ENCODE peak calls at places on chromosomes 5 and 9, in four cellular contexts. D is memory B cell, Q is hypothalamus, P is Calu3. L is an unnamed sample.

GRCh38 chr5:178553517-178553916 is 36.7 kb downstream of the COL23A1 start:
- DNase-seq in D (no peak), Q (no peak), P (no peak), L (no peak)

GRCh38 chr5:58849995-58850667 is 267.3 kb downstream of the RAB3C start:
- DNase-seq in D (peak), Q (peak), P (peak), L (peak)

GRCh38 chr9:21037278-21037677 is 5.8 kb upstream of the HACD4 start:
- DNase-seq in D (no peak), Q (no peak), P (no peak), L (no peak)

GRCh38 chr5:177542816-177543472 is 11.4 kb downstream of the FAM193B start:
- DNase-seq in D (no peak), Q (no peak), P (no peak), L (no peak)

GRCh38 chr5:177359451-177359851 is 1.7 kb downstream of the RGS14 start:
- DNase-seq in D (no peak), Q (no peak), P (no peak), L (no peak)

GRCh38 chr5:58117491-58117890 is 342.4 kb downstream of the PLK2 start:
- DNase-seq in D (no peak), Q (no peak), P (no peak), L (no peak)

GRCh38 chr5:169299651-169300467 is 1.1 kb downstream of the SLIT3 start:
- DNase-seq in D (no peak), Q (no peak), P (no peak), L (no peak)

GRCh38 chr5:107502711-107503110 is 168.0 kb downstream of the EFNA5 start:
- DNase-seq in D (no peak), Q (no peak), P (no peak), L (peak)

GRCh38 chr5:65066385-65066784 is 297.7 kb downstream of the CWC27 start:
- DNase-seq in D (no peak), Q (peak), P (no peak), L (peak)

GRCh38 chr9:6152824-6153223 is 62.8 kb upstream of the IL33 start:
- DNase-seq in D (no peak), Q (no peak), P (no peak), L (peak)

GRCh38 chr5:120615967-120616645 is 152.0 kb downstream of the PRR16 start:
- DNase-seq in D (no peak), Q (no peak), P (no peak), L (no peak)

L was measured in HT-29.